ENCODE peak calls at places on chromosomes 3 and 15, in four cellular contexts. One of them, this sample, is unnamed.

GRCh38 chr3:117589454-117589853 is 879.9 kb downstream of the TUSC7 start:
- DNase-seq in A549: no peak
- DNase-seq in K562: no peak
- DNase-seq in WTC11: no peak
- DNase-seq in this sample: no peak

GRCh38 chr3:179825527-179826246 is 172.8 kb downstream of the USP13 start:
- DNase-seq in A549: no peak
- DNase-seq in WTC11: peak; percentile 15
- DNase-seq in K562: no peak
- DNase-seq in this sample: no peak

GRCh38 chr15:68795298-68795848 is 25.3 kb downstream of the ANP32A start:
- DNase-seq in A549: no peak
- DNase-seq in K562: no peak
- DNase-seq in WTC11: peak; percentile 91
- DNase-seq in this sample: no peak

GRCh38 chr15:53305101-53305500 is 454.4 kb downstream of the WDR72 start:
- DNase-seq in WTC11: no peak
- DNase-seq in A549: no peak
- DNase-seq in K562: no peak
- DNase-seq in this sample: no peak

GRCh38 chr15:98916826-98917225 is 90.8 kb downstream of the PGPEP1L start:
- DNase-seq in WTC11: no peak
- DNase-seq in K562: no peak
- DNase-seq in A549: no peak
- DNase-seq in this sample: no peak

GRCh38 chr3:110193114-110193513 is 855.8 kb upstream of the DPPA4 start:
- DNase-seq in K562: no peak
- DNase-seq in A549: no peak
- DNase-seq in WTC11: no peak
- DNase-seq in this sample: no peak

GRCh38 chr15:65470866-65471265 is 46.6 kb downstream of the DPP8 start:
- DNase-seq in WTC11: no peak
- DNase-seq in A549: no peak
- DNase-seq in K562: peak; percentile 19
- DNase-seq in this sample: no peak

GRCh38 chr3:42224658-42225421 is 41.1 kb downstream of the CCK start:
- DNase-seq in WTC11: no peak
- DNase-seq in K562: no peak
- DNase-seq in A549: no peak
- DNase-seq in this sample: no peak

GRCh38 chr3:107690522-107691138 is 167.9 kb downstream of the BBX start:
- DNase-seq in K562: peak; percentile 8
- DNase-seq in WTC11: no peak
- DNase-seq in A549: peak; percentile 67
- DNase-seq in this sample: peak; percentile 45

GRCh38 chr15:92149029-92149428 is 244.7 kb upstream of the ST8SIA2 start:
- DNase-seq in A549: no peak
- DNase-seq in K562: no peak
- DNase-seq in WTC11: no peak
- DNase-seq in this sample: no peak

GRCh38 chr3:126478581-126479310 is 3.1 kb upstream of the ZXDC start:
- DNase-seq in A549: no peak
- DNase-seq in K562: no peak
- DNase-seq in WTC11: no peak
- DNase-seq in this sample: no peak

GRCh38 chr3:127689266-127689860 is 16.6 kb downstream of the ABTB1 start:
- DNase-seq in A549: no peak
- DNase-seq in WTC11: peak; percentile 2
- DNase-seq in K562: no peak
- DNase-seq in this sample: no peak

GRCh38 chr15:88331291-88331690 is 74.8 kb upstream of the NTRK3 start:
- DNase-seq in WTC11: peak; percentile 91
- DNase-seq in A549: peak; percentile 80
- DNase-seq in K562: peak; percentile 80
- DNase-seq in this sample: peak; percentile 29

GRCh38 chr3:27289769-27290413 is 79.3 kb downstream of the NEK10 start:
- DNase-seq in A549: no peak
- DNase-seq in WTC11: no peak
- DNase-seq in K562: no peak
- DNase-seq in this sample: no peak
- TF ChIP-seq HMGXB4 in A549: no peak
- TF ChIP-seq HMGXB4 in WTC11: no peak
- TF ChIP-seq HMGXB4 in K562: no peak
- TF ChIP-seq HMGXB4 in this sample: no peak

DNA sequence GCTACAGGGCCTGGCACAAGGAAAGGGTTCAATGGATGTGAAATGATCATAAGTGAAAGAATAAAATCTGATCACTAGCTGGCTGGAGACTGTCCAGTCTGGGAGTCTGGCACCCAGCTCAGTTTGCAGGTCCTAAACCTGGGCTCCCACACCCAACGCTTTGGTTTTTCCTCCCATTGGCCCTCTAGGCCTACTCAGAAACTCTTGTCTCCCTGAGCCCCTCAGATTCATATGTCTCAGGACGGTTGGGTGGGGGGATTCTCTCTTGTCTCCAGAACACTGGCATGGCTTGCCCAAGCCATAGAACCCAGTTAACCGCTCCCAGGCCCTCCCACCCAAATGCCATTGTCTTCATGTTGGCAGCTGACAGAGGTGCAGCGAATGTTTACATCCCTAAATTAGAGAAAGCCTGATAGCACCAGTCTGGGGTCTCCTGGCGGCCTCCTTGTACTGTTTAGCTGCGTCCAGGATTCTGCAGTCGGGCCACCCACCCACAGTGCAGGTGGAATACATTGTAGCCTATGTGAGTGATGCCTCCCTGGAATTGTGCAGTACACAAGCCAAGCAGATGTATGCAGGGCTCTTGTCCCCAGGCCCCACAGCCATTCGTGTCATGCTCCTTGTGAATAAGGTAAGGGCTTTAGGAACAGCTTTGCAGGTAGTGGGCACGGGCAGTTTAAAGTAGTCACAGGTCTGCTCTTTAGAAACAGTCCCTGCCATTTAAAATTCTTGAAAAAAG is 266.3 kb downstream of the XXYLT1 start:
- DNase-seq in WTC11: no peak
- DNase-seq in A549: no peak
- DNase-seq in K562: no peak
- DNase-seq in this sample: no peak
- TF ChIP-seq HMGXB4 in WTC11: no peak
- TF ChIP-seq HMGXB4 in A549: no peak
- TF ChIP-seq HMGXB4 in K562: no peak
- TF ChIP-seq HMGXB4 in this sample: no peak

GRCh38 chr15:39323157-39323556 is 257.7 kb upstream of the THBS1 start:
- DNase-seq in A549: no peak
- DNase-seq in WTC11: no peak
- DNase-seq in K562: no peak
- DNase-seq in this sample: no peak

GRCh38 chr15:39320886-39321285 is 260.0 kb upstream of the THBS1 start:
- DNase-seq in A549: no peak
- DNase-seq in WTC11: no peak
- DNase-seq in K562: no peak
- DNase-seq in this sample: no peak

GRCh38 chr15:39321977-39322376 is 258.9 kb upstream of the THBS1 start:
- DNase-seq in WTC11: no peak
- DNase-seq in K562: no peak
- DNase-seq in A549: no peak
- DNase-seq in this sample: no peak

GRCh38 chr15:39320355-39320754 is 260.5 kb upstream of the THBS1 start:
- DNase-seq in K562: no peak
- DNase-seq in A549: no peak
- DNase-seq in WTC11: no peak
- DNase-seq in this sample: no peak

GRCh38 chr15:39323706-39324105 is 257.2 kb upstream of the THBS1 start:
- DNase-seq in K562: no peak
- DNase-seq in WTC11: no peak
- DNase-seq in A549: no peak
- DNase-seq in this sample: no peak
- TF ChIP-seq HMGXB4 in K562: no peak
- TF ChIP-seq HMGXB4 in WTC11: no peak
- TF ChIP-seq HMGXB4 in A549: no peak
- TF ChIP-seq HMGXB4 in this sample: no peak

GRCh38 chr3:86937306-86937791 is 53.6 kb downstream of the VGLL3 start:
- DNase-seq in A549: no peak
- DNase-seq in WTC11: no peak
- DNase-seq in K562: no peak
- DNase-seq in this sample: no peak
- TF ChIP-seq HMGXB4 in A549: no peak
- TF ChIP-seq HMGXB4 in WTC11: no peak
- TF ChIP-seq HMGXB4 in K562: no peak
- TF ChIP-seq HMGXB4 in this sample: no peak

GRCh38 chr3:56610669-56611335 is 53.8 kb downstream of the CCDC66 start:
- DNase-seq in K562: no peak
- DNase-seq in WTC11: no peak
- DNase-seq in A549: no peak
- DNase-seq in this sample: no peak

GRCh38 chr3:56616479-56617006 is 59.6 kb downstream of the CCDC66 start:
- DNase-seq in WTC11: no peak
- DNase-seq in K562: no peak
- DNase-seq in A549: no peak
- DNase-seq in this sample: no peak

GRCh38 chr3:56613016-56613415 is 56.0 kb downstream of the CCDC66 start:
- DNase-seq in A549: no peak
- DNase-seq in K562: no peak
- DNase-seq in WTC11: no peak
- DNase-seq in this sample: no peak

GRCh38 chr3:56611364-56611763 is 54.4 kb downstream of the CCDC66 start:
- DNase-seq in K562: no peak
- DNase-seq in WTC11: no peak
- DNase-seq in A549: no peak
- DNase-seq in this sample: no peak

DNA sequence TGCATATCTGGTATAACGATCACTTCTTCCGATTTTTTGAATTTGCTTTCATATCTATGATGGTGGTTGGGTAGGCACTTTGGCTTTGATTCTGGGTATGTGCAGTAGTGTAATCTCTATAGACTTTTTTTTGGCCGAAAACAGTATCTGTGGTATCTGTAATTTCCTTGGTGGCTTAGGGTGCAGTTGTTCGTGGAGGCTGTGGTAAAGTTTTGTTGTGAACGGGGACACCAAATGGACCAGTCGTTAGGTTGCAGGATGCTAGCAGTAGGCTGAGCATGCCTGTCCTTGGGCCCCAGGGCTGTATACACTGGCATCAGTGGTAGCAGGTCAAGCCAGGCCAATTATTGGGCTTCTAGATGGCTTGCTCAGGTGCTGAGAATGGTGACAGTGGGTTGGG is 55.2 kb downstream of the CCDC66 start:
- DNase-seq in A549: no peak
- DNase-seq in WTC11: no peak
- DNase-seq in K562: no peak
- DNase-seq in this sample: no peak
- TF ChIP-seq HMGXB4 in A549: no peak
- TF ChIP-seq HMGXB4 in WTC11: no peak
- TF ChIP-seq HMGXB4 in K562: no peak
- TF ChIP-seq HMGXB4 in this sample: no peak

GRCh38 chr3:197204729-197205128 is 93.7 kb downstream of the DLG1 start:
- DNase-seq in A549: no peak
- DNase-seq in WTC11: no peak
- DNase-seq in K562: no peak
- DNase-seq in this sample: no peak
- TF ChIP-seq HMGXB4 in A549: no peak
- TF ChIP-seq HMGXB4 in WTC11: no peak
- TF ChIP-seq HMGXB4 in K562: no peak
- TF ChIP-seq HMGXB4 in this sample: no peak

GRCh38 chr3:25575001-25575400 is 89.7 kb downstream of the TOP2B start:
- DNase-seq in WTC11: no peak
- DNase-seq in A549: no peak
- DNase-seq in K562: no peak
- DNase-seq in this sample: no peak

GRCh38 chr3:25572919-25573385 is 91.8 kb downstream of the TOP2B start:
- DNase-seq in A549: no peak
- DNase-seq in K562: no peak
- DNase-seq in WTC11: no peak
- DNase-seq in this sample: no peak

GRCh38 chr3:25574172-25574765 is 90.4 kb downstream of the TOP2B start:
- DNase-seq in WTC11: no peak
- DNase-seq in A549: no peak
- DNase-seq in K562: no peak
- DNase-seq in this sample: no peak

GRCh38 chr3:25572336-25572735 is 92.4 kb downstream of the TOP2B start:
- DNase-seq in WTC11: no peak
- DNase-seq in K562: no peak
- DNase-seq in A549: no peak
- DNase-seq in this sample: no peak

GRCh38 chr3:25573386-25574171 is 91.1 kb downstream of the TOP2B start:
- DNase-seq in K562: no peak
- DNase-seq in WTC11: no peak
- DNase-seq in A549: no peak
- DNase-seq in this sample: no peak
- TF ChIP-seq HMGXB4 in K562: no peak
- TF ChIP-seq HMGXB4 in WTC11: no peak
- TF ChIP-seq HMGXB4 in A549: no peak
- TF ChIP-seq HMGXB4 in this sample: no peak

GRCh38 chr15:96332854-96333193 is 2.3 kb downstream of the NR2F2 start:
- DNase-seq in K562: no peak
- DNase-seq in WTC11: no peak
- DNase-seq in A549: no peak
- DNase-seq in this sample: no peak

GRCh38 chr15:96333194-96334016 is 2.9 kb downstream of the NR2F2 start:
- DNase-seq in K562: no peak
- DNase-seq in WTC11: peak; percentile 72
- DNase-seq in A549: no peak
- DNase-seq in this sample: no peak

GRCh38 chr15:96330450-96331140 is at the start of gene NR2F2:
- DNase-seq in A549: peak; percentile 98
- DNase-seq in K562: peak; percentile 93
- DNase-seq in WTC11: peak; percentile 91
- DNase-seq in this sample: peak; percentile 95

GRCh38 chr15:96331141-96331941 is 841 bp downstream of the NR2F2 start:
- DNase-seq in K562: peak; percentile 40
- DNase-seq in A549: peak; percentile 58
- DNase-seq in WTC11: peak; percentile 34
- DNase-seq in this sample: no peak

DNA sequence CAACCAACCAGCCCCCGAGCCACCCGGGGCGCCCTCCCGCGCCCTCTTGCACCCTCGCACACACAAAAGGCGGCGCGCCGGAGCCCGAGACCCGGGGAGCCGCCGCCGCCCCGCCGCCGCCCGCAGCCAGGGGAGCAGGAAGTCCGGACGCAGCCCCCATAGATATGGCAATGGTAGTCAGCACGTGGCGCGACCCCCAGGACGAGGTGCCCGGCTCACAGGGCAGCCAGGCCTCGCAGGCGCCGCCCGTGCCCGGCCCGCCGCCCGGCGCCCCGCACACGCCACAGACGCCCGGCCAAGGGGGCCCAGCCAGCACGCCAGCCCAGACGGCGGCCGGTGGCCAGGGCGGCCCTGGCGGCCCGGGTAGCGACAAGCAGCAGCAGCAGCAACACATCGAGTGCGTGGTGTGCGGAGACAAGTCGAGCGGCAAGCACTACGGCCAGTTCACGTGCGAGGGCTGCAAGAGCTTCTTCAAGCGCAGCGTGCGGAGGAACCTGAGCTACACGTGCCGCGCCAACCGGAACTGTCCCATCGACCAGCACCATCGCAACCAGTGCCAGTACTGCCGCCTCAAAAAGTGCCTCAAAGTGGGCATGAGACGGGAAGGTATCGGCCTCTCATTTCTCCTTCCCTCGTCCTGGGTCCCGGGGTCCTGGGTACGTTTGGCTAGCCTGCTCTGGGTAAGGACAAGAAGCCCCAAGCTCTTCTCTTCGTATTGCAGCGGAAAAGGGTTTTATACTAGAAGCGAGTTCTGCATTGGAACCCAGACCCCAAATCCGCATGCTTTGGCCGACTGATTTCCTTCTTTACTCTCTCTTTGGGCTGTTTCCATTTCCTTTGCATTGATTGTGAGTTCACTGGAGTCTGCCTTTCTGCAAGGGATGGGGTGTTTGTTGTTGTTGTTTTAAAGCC is 1.7 kb downstream of the NR2F2 start:
- DNase-seq in WTC11: peak; percentile 53
- DNase-seq in A549: peak; percentile 79
- DNase-seq in K562: no peak
- DNase-seq in this sample: no peak
- TF ChIP-seq HMGXB4 in WTC11: no peak
- TF ChIP-seq HMGXB4 in A549: no peak
- TF ChIP-seq HMGXB4 in K562: no peak
- TF ChIP-seq HMGXB4 in this sample: peak; percentile 66